ENCODE peak calls at places on chromosomes 11 and 22, in six cellular contexts. L is coronary artery; D is fibroblast of mammary gland; C is CD8-positive, alpha-beta T cell; E is choroid plexus epithelial cell; U is psoas muscle. F is an unnamed sample.

GRCh38 chr11:106787454-106787853 is 230.8 kb downstream of the GUCY1A2 start:
- DNase-seq in E (no peak), D (no peak), U (no peak), L (no peak), C (no peak), F (no peak)

GRCh38 chr11:13962562-13963168 is at the start of gene SPON1:
- DNase-seq in U (no peak), D (peak; percentile 24), L (no peak), E (peak; percentile 4), C (peak; percentile 26), F (no peak)

GRCh38 chr11:128291835-128292234 is 295.5 kb downstream of the ETS1 start:
- DNase-seq in L (no peak), D (no peak), E (no peak), U (no peak), C (peak; percentile 50), F (no peak)

GRCh38 chr11:45881708-45882368 is 3.6 kb upstream of the MAPK8IP1 start:
- DNase-seq in C (no peak), E (peak; percentile 64), L (no peak), D (no peak), U (no peak), F (no peak)

GRCh38 chr11:72191961-72192381 is at the start of gene FOLR1:
- DNase-seq in L (peak; percentile 52), U (no peak), E (no peak), D (no peak), C (no peak), F (peak; percentile 14)

GRCh38 chr11:76729214-76729613 is 53.9 kb upstream of the TSKU start:
- DNase-seq in U (no peak), E (no peak), D (no peak), C (no peak), L (no peak), F (no peak)

GRCh38 chr11:8760896-8761295 is 78.3 kb downstream of the RPL27A start:
- DNase-seq in L (no peak), C (no peak), D (no peak), E (peak; percentile 41), U (no peak), F (peak; percentile 68)

GRCh38 chr11:111733009-111733408 is 33.2 kb downstream of the PPP2R1B start:
- DNase-seq in U (peak; percentile 78), D (peak; percentile 88), L (peak; percentile 88), C (no peak), E (peak; percentile 88), F (peak; percentile 77)

GRCh38 chr22:19507534-19507861 is 16.7 kb downstream of the CLDN5 start:
- DNase-seq in D (no peak), E (no peak), L (no peak), U (no peak), C (no peak), F (no peak)

GRCh38 chr11:30879322-30880020 is 293.3 kb upstream of the MPPED2 start:
- DNase-seq in D (no peak), U (no peak), L (no peak), C (no peak), E (no peak), F (no peak)

GRCh38 chr22:22410121-22410520 is 98.4 kb downstream of the ZNF280B start:
- DNase-seq in C (no peak), D (peak; percentile 16), L (no peak), U (peak; percentile 61), E (no peak), F (peak; percentile 19)

GRCh38 chr11:94876645-94877445 is 96.5 kb downstream of the CWC15 start:
- DNase-seq in C (peak; percentile 37), L (peak; percentile 86), U (peak; percentile 85), E (peak; percentile 99), D (peak; percentile 94), F (peak; percentile 93)

GRCh38 chr11:101582242-101583052 is 1.4 kb downstream of the TRPC6 start:
- DNase-seq in C (no peak), E (no peak), U (peak; percentile 49), D (peak; percentile 23), L (no peak), F (no peak)

GRCh38 chr22:32558681-32559355 is 84.2 kb downstream of the FBXO7 start:
- DNase-seq in D (peak; percentile 88), E (peak; percentile 11), U (peak; percentile 91), C (no peak), L (peak; percentile 87), F (peak; percentile 67)

GRCh38 chr22:45885941-45886395 is 91.0 kb downstream of the WNT7B start:
- DNase-seq in C (no peak), D (no peak), L (no peak), E (no peak), U (peak; percentile 42), F (no peak)

GRCh38 chr11:131186629-131187075 is 183.8 kb upstream of the NTM start:
- DNase-seq in C (no peak), U (no peak), L (no peak), D (no peak), E (no peak), F (peak; percentile 1)

GRCh38 chr22:43860126-43860525 is 2.2 kb downstream of the SULT4A1 start:
- DNase-seq in D (no peak), E (no peak), U (peak; percentile 42), C (no peak), L (no peak), F (no peak)

GRCh38 chr11:63920126-63920869 is 3.3 kb upstream of the RCOR2 start:
- DNase-seq in U (peak; percentile 81), D (no peak), C (no peak), L (peak; percentile 89), E (no peak), F (peak; percentile 37)

GRCh38 chr11:57643802-57644201 is 5.9 kb downstream of the YPEL4 start:
- DNase-seq in L (no peak), C (no peak), U (no peak), E (no peak), D (no peak), F (no peak)

GRCh38 chr11:70354629-70355028 is 43.7 kb upstream of the CTTN start:
- DNase-seq in C (no peak), D (no peak), U (no peak), E (no peak), L (no peak), F (no peak)

GRCh38 chr11:90229791-90230190 is 6.9 kb upstream of the CHORDC1 start:
- DNase-seq in E (peak; percentile 35), U (no peak), C (no peak), D (peak; percentile 27), L (no peak), F (no peak)

GRCh38 chr11:64028398-64029115 is 7.2 kb upstream of the FLRT1 start:
- DNase-seq in L (no peak), D (no peak), U (no peak), C (no peak), E (peak; percentile 47), F (no peak)

GRCh38 chr22:23621082-23621780 is 10.9 kb downstream of the DRICH1 start:
- DNase-seq in U (no peak), D (no peak), L (no peak), E (no peak), C (no peak), F (no peak)

GRCh38 chr11:76280151-76280881 is 74.0 kb upstream of the WNT11 start:
- DNase-seq in C (no peak), E (no peak), L (no peak), U (no peak), D (no peak), F (no peak)

GRCh38 chr11:134363161-134363560 is 31.4 kb downstream of the GLB1L2 start:
- DNase-seq in E (no peak), C (no peak), D (no peak), U (peak; percentile 30), L (no peak), F (no peak)

GRCh38 chr11:68148882-68149281 is 27.7 kb upstream of the CHKA start:
- DNase-seq in E (no peak), U (no peak), D (no peak), C (no peak), L (no peak), F (no peak)

GRCh38 chr11:68146010-68146540 is 24.9 kb upstream of the CHKA start:
- DNase-seq in D (no peak), E (no peak), L (no peak), C (no peak), U (peak; percentile 82), F (no peak)

GRCh38 chr11:68145120-68145866 is 24.1 kb upstream of the CHKA start:
- DNase-seq in E (no peak), U (no peak), C (no peak), D (no peak), L (no peak), F (no peak)

GRCh38 chr11:68148071-68148805 is 27.1 kb upstream of the CHKA start:
- DNase-seq in L (no peak), E (no peak), U (no peak), D (no peak), C (no peak), F (no peak)

GRCh38 chr11:68146704-68147474 is 25.7 kb upstream of the CHKA start:
- DNase-seq in C (no peak), E (peak; percentile 51), U (no peak), D (peak; percentile 26), L (no peak), F (peak; percentile 17)
- TF ChIP-seq CTCF in C (no peak), E (no peak), U (no peak), D (no peak), L (no peak), F (no peak)

GRCh38 chr11:6617315-6617781 is 1.9 kb downstream of the TPP1 start:
- DNase-seq in D (peak; percentile 35), U (no peak), E (peak; percentile 71), C (no peak), L (no peak), F (no peak)
- H3K4me3 ChIP-seq in D (peak overlapping the region; percentile 2), U (peak overlapping the region; percentile 80), E (peak overlapping the region; percentile 98), C (peak overlapping the region; percentile 89), L (peak overlapping the region; percentile 96), F (peak overlapping the region; percentile 98)

GRCh38 chr11:133011604-133012003 is 520.7 kb downstream of the OPCML start:
- DNase-seq in D (no peak), L (no peak), E (no peak), U (no peak), C (no peak), F (no peak)

GRCh38 chr11:133012803-133013202 is 519.5 kb downstream of the OPCML start:
- DNase-seq in E (no peak), L (no peak), U (no peak), C (no peak), D (no peak), F (no peak)

GRCh38 chr11:133004369-133004768 is 527.9 kb downstream of the OPCML start:
- DNase-seq in E (no peak), L (no peak), D (no peak), C (no peak), U (no peak), F (no peak)

DNA sequence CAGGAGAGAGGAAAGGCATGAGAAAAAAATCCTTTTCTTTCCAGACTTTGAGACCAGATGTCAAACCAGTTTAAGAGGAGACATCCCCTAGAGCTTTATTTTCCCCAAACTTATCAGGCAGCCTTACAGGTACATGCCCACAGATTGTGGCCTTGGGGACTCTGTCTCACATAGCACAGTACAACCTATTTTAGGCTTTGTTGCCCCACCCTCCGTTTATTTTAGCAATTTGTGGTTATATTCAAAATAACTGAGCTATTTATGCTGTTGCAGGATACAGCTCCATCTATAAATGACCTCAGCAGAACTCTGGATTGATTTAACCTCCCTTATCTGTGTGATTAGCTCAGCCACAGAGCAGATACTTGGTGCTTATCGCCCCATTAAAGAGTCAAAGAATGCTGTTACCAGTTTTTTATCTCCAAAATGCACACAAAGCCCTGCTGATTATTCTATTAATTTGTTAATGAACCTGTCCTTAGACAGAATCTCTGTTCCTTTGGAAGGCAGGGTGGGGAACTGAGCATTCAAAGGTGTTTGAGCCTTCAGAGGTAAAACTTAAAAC is 525.2 kb downstream of the OPCML start:
- DNase-seq in C (no peak), U (no peak), D (no peak), E (no peak), L (no peak), F (no peak)
- TF ChIP-seq CTCF in C (no peak), U (no peak), D (no peak), E (no peak), L (no peak), F (no peak)

GRCh38 chr22:40348025-40348658 is 1.8 kb downstream of the ADSL start:
- DNase-seq in U (peak; percentile 71), L (no peak), D (peak; percentile 73), E (peak; percentile 80), C (peak; percentile 60), F (peak; percentile 69)
- H3K4me3 ChIP-seq in U (peak overlapping the region; percentile 92), L (peak overlapping the region; percentile 87), D (no peak overlapping the region), E (no peak overlapping the region), C (peak overlapping the region; percentile 90), F (peak overlapping the region; percentile 96)